ENCODE peak calls at places on chromosomes 13 and 19, in six cellular contexts. One of them, this sample, is unnamed. For H3K9me3, the result is how much of the 10 kb centered on the place peaks cover.

GRCh38 chr19:49355890-49356289 is 6.3 kb downstream of the TEAD2 start:
- DNase-seq in right lobe of liver: peak
- DNase-seq in fibroblast of lung: no peak
- DNase-seq in pancreas: no peak
- DNase-seq in psoas muscle: no peak
- DNase-seq in IMR-90: no peak
- DNase-seq in this sample: no peak

GRCh38 chr19:21688464-21688863 is 78.9 kb downstream of the ZNF100 start:
- DNase-seq in right lobe of liver: no peak
- DNase-seq in fibroblast of lung: no peak
- DNase-seq in pancreas: no peak
- DNase-seq in psoas muscle: no peak
- DNase-seq in IMR-90: no peak
- DNase-seq in this sample: no peak

GRCh38 chr19:48596679-48597465 is 9.7 kb upstream of the SPACA4 start:
- DNase-seq in right lobe of liver: no peak
- DNase-seq in fibroblast of lung: no peak
- DNase-seq in pancreas: no peak
- DNase-seq in psoas muscle: no peak
- DNase-seq in IMR-90: no peak
- DNase-seq in this sample: no peak

GRCh38 chr19:3250675-3251074 is 26.2 kb downstream of the CELF5 start:
- DNase-seq in right lobe of liver: no peak
- DNase-seq in fibroblast of lung: no peak
- DNase-seq in pancreas: no peak
- DNase-seq in psoas muscle: no peak
- DNase-seq in IMR-90: no peak
- DNase-seq in this sample: no peak

GRCh38 chr13:41007359-41008118 is 11.6 kb downstream of the ELF1 start:
- DNase-seq in right lobe of liver: no peak
- DNase-seq in fibroblast of lung: peak
- DNase-seq in pancreas: no peak
- DNase-seq in psoas muscle: no peak
- DNase-seq in IMR-90: peak
- DNase-seq in this sample: no peak

GRCh38 chr13:93843082-93843481 is 616.5 kb downstream of the GPC6 start:
- DNase-seq in right lobe of liver: no peak
- DNase-seq in fibroblast of lung: no peak
- DNase-seq in pancreas: no peak
- DNase-seq in psoas muscle: no peak
- DNase-seq in IMR-90: no peak
- DNase-seq in this sample: no peak

GRCh38 chr19:38057954-38058690 is 151.1 kb downstream of the SIPA1L3 start:
- DNase-seq in right lobe of liver: peak
- DNase-seq in fibroblast of lung: no peak
- DNase-seq in pancreas: peak
- DNase-seq in psoas muscle: no peak
- DNase-seq in IMR-90: no peak
- DNase-seq in this sample: peak

GRCh38 chr13:23868521-23868920 is 20.7 kb downstream of the MIPEP start:
- DNase-seq in right lobe of liver: no peak
- DNase-seq in fibroblast of lung: peak
- DNase-seq in pancreas: no peak
- DNase-seq in psoas muscle: no peak
- DNase-seq in IMR-90: peak
- DNase-seq in this sample: no peak

GRCh38 chr19:35731779-35732405 is 10.4 kb downstream of the IGFLR1 start:
- DNase-seq in right lobe of liver: no peak
- DNase-seq in fibroblast of lung: no peak
- DNase-seq in pancreas: no peak
- DNase-seq in psoas muscle: no peak
- DNase-seq in IMR-90: no peak
- DNase-seq in this sample: no peak

GRCh38 chr19:40530091-40530901 is 46.4 kb upstream of the SHKBP1 start:
- DNase-seq in right lobe of liver: no peak
- DNase-seq in fibroblast of lung: no peak
- DNase-seq in pancreas: peak
- DNase-seq in psoas muscle: no peak
- DNase-seq in IMR-90: no peak
- DNase-seq in this sample: no peak

GRCh38 chr19:1853295-1854031 is 5.2 kb upstream of the REXO1 start:
- DNase-seq in right lobe of liver: peak
- DNase-seq in fibroblast of lung: peak
- DNase-seq in pancreas: peak
- DNase-seq in psoas muscle: peak
- DNase-seq in IMR-90: peak
- DNase-seq in this sample: peak

GRCh38 chr13:46180393-46180792 is 1.6 kb downstream of the LCP1 start:
- DNase-seq in right lobe of liver: no peak
- DNase-seq in fibroblast of lung: no peak
- DNase-seq in pancreas: no peak
- DNase-seq in psoas muscle: no peak
- DNase-seq in IMR-90: no peak
- DNase-seq in this sample: no peak

GRCh38 chr13:46181799-46182490 is at the start of gene LCP1:
- DNase-seq in right lobe of liver: peak
- DNase-seq in fibroblast of lung: no peak
- DNase-seq in pancreas: no peak
- DNase-seq in psoas muscle: no peak
- DNase-seq in IMR-90: no peak
- DNase-seq in this sample: no peak

GRCh38 chr13:46178143-46178542 is 3.8 kb downstream of the LCP1 start:
- DNase-seq in right lobe of liver: no peak
- DNase-seq in fibroblast of lung: no peak
- DNase-seq in pancreas: no peak
- DNase-seq in psoas muscle: no peak
- DNase-seq in IMR-90: no peak
- DNase-seq in this sample: no peak

GRCh38 chr13:46178821-46179220 is 3.2 kb downstream of the LCP1 start:
- DNase-seq in right lobe of liver: no peak
- DNase-seq in fibroblast of lung: no peak
- DNase-seq in pancreas: no peak
- DNase-seq in psoas muscle: no peak
- DNase-seq in IMR-90: no peak
- DNase-seq in this sample: no peak

DNA sequence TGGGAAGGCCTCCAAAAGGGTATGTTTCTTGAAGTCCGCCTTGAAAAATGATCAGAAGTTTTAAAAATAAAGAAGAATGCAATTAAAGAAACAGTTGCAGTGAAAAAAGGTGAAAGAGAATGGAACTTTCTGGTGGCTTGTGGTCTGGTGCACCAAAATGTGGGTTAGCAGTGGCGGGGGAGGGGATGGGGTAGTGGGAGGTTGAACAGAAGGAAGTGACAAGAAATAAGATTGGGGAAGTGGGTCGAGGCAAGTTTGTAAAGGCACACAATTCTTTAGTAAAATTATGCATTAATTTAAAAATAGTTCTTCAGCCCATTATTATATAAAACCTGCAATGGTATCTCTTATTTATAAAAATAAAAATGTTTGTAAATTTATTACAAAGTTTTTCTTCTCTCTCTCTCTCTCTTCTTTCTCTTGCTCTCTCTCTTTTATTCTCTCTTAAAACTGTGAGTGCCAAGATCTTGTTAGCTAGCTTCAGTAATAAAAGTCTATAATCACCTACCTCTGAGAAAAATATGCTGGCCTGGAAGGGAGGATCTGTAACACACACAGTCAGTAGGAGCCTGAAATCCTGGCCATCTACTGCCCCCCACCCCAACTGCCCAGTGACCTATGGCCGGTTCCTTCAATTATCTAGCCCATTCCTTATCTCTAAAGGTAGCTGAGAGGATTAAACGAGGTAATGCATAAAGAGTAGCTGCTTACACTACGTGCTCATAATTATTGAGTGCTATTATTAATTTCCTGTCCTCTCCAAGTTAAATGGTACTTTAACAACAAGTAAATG is 2.2 kb downstream of the LCP1 start:
- DNase-seq in right lobe of liver: peak
- DNase-seq in fibroblast of lung: no peak
- DNase-seq in pancreas: no peak
- DNase-seq in psoas muscle: peak
- DNase-seq in IMR-90: no peak
- DNase-seq in this sample: no peak
- H3K27ac ChIP-seq in right lobe of liver: no peak
- H3K27ac ChIP-seq in fibroblast of lung: no peak
- H3K27ac ChIP-seq in pancreas: no peak
- H3K27ac ChIP-seq in psoas muscle: no peak
- H3K27ac ChIP-seq in IMR-90: no peak
- H3K27ac ChIP-seq in this sample: no peak

GRCh38 chr19:30437869-30438268 is 65.7 kb downstream of the ZNF536 start:
- DNase-seq in right lobe of liver: no peak
- DNase-seq in fibroblast of lung: no peak
- DNase-seq in pancreas: no peak
- DNase-seq in psoas muscle: no peak
- DNase-seq in IMR-90: no peak
- DNase-seq in this sample: no peak
- TF ChIP-seq CTCF in right lobe of liver: no peak
- TF ChIP-seq CTCF in fibroblast of lung: no peak
- TF ChIP-seq CTCF in pancreas: no peak
- TF ChIP-seq CTCF in psoas muscle: no peak
- TF ChIP-seq CTCF in IMR-90: no peak
- TF ChIP-seq CTCF in this sample: no peak

DNA sequence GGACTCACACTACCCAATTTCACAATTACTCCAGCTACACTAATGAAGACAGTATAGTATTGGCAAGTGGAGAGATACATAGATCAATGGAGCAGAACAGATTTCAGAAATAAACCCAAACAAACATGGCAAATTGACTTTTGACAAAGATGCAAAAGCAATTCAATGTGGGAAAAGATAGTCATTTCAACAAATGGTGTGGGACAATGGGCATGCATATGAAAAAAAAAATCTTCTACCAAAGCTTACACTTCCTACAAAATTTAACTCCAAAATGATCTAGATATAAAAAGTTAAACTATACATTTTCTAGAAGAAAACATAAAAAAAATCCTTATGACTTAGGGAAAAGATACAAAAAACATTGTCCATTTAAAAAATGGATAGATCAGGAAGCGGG is 2.7 kb upstream of the IGFL4 start:
- DNase-seq in right lobe of liver: no peak
- DNase-seq in fibroblast of lung: no peak
- DNase-seq in pancreas: no peak
- DNase-seq in psoas muscle: no peak
- DNase-seq in IMR-90: no peak
- DNase-seq in this sample: no peak
- H3K9me3 ChIP-seq in right lobe of liver: under half
- H3K9me3 ChIP-seq in fibroblast of lung: under half
- H3K9me3 ChIP-seq in pancreas: under half
- H3K9me3 ChIP-seq in psoas muscle: under half
- H3K9me3 ChIP-seq in IMR-90: under half
- H3K9me3 ChIP-seq in this sample: under half

DNA sequence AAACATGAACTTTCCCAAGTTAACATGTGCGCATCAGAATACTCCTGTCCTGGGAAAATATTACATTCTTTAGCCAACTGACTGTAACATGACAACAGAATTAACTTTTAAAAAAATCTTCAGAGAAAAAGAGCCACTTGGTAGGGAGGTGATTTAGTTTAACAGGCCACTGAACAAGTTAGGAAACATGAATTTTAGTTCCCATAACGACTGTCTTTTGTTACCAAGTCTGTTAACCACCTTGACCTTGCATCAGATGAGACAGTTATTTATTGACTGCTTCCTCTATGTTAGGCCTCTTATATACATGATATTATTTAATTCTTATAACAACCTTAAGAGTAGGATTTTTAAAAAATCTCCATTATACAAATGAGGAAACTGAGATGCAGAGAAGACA is 268.6 kb downstream of the NDFIP2 start:
- DNase-seq in right lobe of liver: no peak
- DNase-seq in fibroblast of lung: no peak
- DNase-seq in pancreas: no peak
- DNase-seq in psoas muscle: no peak
- DNase-seq in IMR-90: no peak
- DNase-seq in this sample: no peak
- H3K27ac ChIP-seq in right lobe of liver: no peak
- H3K27ac ChIP-seq in fibroblast of lung: no peak
- H3K27ac ChIP-seq in pancreas: no peak
- H3K27ac ChIP-seq in psoas muscle: peak
- H3K27ac ChIP-seq in IMR-90: peak
- H3K27ac ChIP-seq in this sample: peak

This sample was measured in breast epithelium.